ENCODE peak calls at places on chromosomes 5 and 9, in five cellular contexts. One of them, this sample, is unnamed.

GRCh38 chr9:5876026-5876425 is 14.7 kb upstream of the MLANA start:
- DNase-seq in body of pancreas: no peak
- DNase-seq in erythroblast: no peak
- DNase-seq in IMR-90: no peak
- DNase-seq in uterus: no peak
- DNase-seq in this sample: no peak

GRCh38 chr5:158951461-158951860 is 148.3 kb downstream of the EBF1 start:
- DNase-seq in erythroblast: no peak
- DNase-seq in uterus: no peak
- DNase-seq in IMR-90: no peak
- DNase-seq in body of pancreas: no peak
- DNase-seq in this sample: no peak

GRCh38 chr9:76595645-76596044 is 136.7 kb downstream of the GCNT1 start:
- DNase-seq in body of pancreas: no peak
- DNase-seq in erythroblast: no peak
- DNase-seq in IMR-90: no peak
- DNase-seq in uterus: no peak
- DNase-seq in this sample: no peak

GRCh38 chr9:105911104-105911911 is 217.0 kb downstream of the TMEM38B start:
- DNase-seq in IMR-90: no peak
- DNase-seq in body of pancreas: no peak
- DNase-seq in uterus: no peak
- DNase-seq in erythroblast: no peak
- DNase-seq in this sample: peak

GRCh38 chr5:178208540-178209227 is 4.4 kb downstream of the HNRNPAB start:
- DNase-seq in erythroblast: peak
- DNase-seq in IMR-90: no peak
- DNase-seq in uterus: no peak
- DNase-seq in body of pancreas: no peak
- DNase-seq in this sample: no peak

GRCh38 chr9:123923377-123923776 is 6.5 kb downstream of the DENND1A start:
- DNase-seq in uterus: no peak
- DNase-seq in IMR-90: no peak
- DNase-seq in body of pancreas: no peak
- DNase-seq in erythroblast: no peak
- DNase-seq in this sample: no peak

GRCh38 chr9:106419737-106420136 is 443.2 kb upstream of the ZNF462 start:
- DNase-seq in body of pancreas: no peak
- DNase-seq in erythroblast: no peak
- DNase-seq in uterus: no peak
- DNase-seq in IMR-90: no peak
- DNase-seq in this sample: no peak

GRCh38 chr5:175466700-175467318 is 11.6 kb upstream of the SFXN1 start:
- DNase-seq in erythroblast: no peak
- DNase-seq in uterus: peak
- DNase-seq in body of pancreas: no peak
- DNase-seq in IMR-90: no peak
- DNase-seq in this sample: no peak

GRCh38 chr9:77912895-77913693 is 118.5 kb downstream of the GNAQ start:
- DNase-seq in IMR-90: peak
- DNase-seq in uterus: no peak
- DNase-seq in body of pancreas: no peak
- DNase-seq in erythroblast: peak
- DNase-seq in this sample: no peak

GRCh38 chr5:157581870-157582269 is 6.3 kb upstream of the ADAM19 start:
- DNase-seq in erythroblast: no peak
- DNase-seq in body of pancreas: no peak
- DNase-seq in IMR-90: no peak
- DNase-seq in uterus: no peak
- DNase-seq in this sample: no peak

GRCh38 chr9:133489253-133490190 is 10.6 kb upstream of the SLC2A6 start:
- DNase-seq in body of pancreas: no peak
- DNase-seq in IMR-90: peak
- DNase-seq in erythroblast: no peak
- DNase-seq in uterus: no peak
- DNase-seq in this sample: no peak

GRCh38 chr5:36058776-36059175 is 7.9 kb downstream of the UGT3A2 start:
- DNase-seq in erythroblast: no peak
- DNase-seq in uterus: no peak
- DNase-seq in body of pancreas: no peak
- DNase-seq in IMR-90: no peak
- DNase-seq in this sample: no peak

GRCh38 chr9:110526426-110526825 is 53.1 kb downstream of the SVEP1 start:
- DNase-seq in erythroblast: no peak
- DNase-seq in uterus: no peak
- DNase-seq in body of pancreas: no peak
- DNase-seq in IMR-90: peak
- DNase-seq in this sample: no peak

GRCh38 chr9:28951945-28952344 is 1378.7 kb upstream of the C9orf72 start:
- DNase-seq in erythroblast: peak
- DNase-seq in IMR-90: no peak
- DNase-seq in uterus: no peak
- DNase-seq in body of pancreas: no peak
- DNase-seq in this sample: no peak

GRCh38 chr9:14561929-14562386 is 131.3 kb downstream of the ZDHHC21 start:
- DNase-seq in body of pancreas: no peak
- DNase-seq in uterus: no peak
- DNase-seq in erythroblast: no peak
- DNase-seq in IMR-90: no peak
- DNase-seq in this sample: no peak

GRCh38 chr9:135377431-135377830 is 102.2 kb upstream of the PPP1R26 start:
- DNase-seq in uterus: no peak
- DNase-seq in IMR-90: no peak
- DNase-seq in erythroblast: no peak
- DNase-seq in body of pancreas: no peak
- DNase-seq in this sample: no peak

GRCh38 chr5:68648944-68649874 is 433.7 kb downstream of the PIK3R1 start:
- DNase-seq in uterus: peak
- DNase-seq in body of pancreas: no peak
- DNase-seq in erythroblast: no peak
- DNase-seq in IMR-90: no peak
- DNase-seq in this sample: no peak

GRCh38 chr5:30209752-30210151 is 983.7 kb upstream of the CDH6 start:
- DNase-seq in erythroblast: no peak
- DNase-seq in IMR-90: no peak
- DNase-seq in body of pancreas: no peak
- DNase-seq in uterus: no peak
- DNase-seq in this sample: no peak

GRCh38 chr9:134591082-134591571 is 50.5 kb upstream of the COL5A1 start:
- DNase-seq in IMR-90: no peak
- DNase-seq in uterus: no peak
- DNase-seq in erythroblast: no peak
- DNase-seq in body of pancreas: no peak
- DNase-seq in this sample: no peak

GRCh38 chr9:784202-784601 is 57.3 kb upstream of the DMRT1 start:
- DNase-seq in uterus: no peak
- DNase-seq in body of pancreas: no peak
- DNase-seq in erythroblast: no peak
- DNase-seq in IMR-90: peak
- DNase-seq in this sample: no peak

GRCh38 chr5:149452665-149453617 is 73.8 kb upstream of the IL17B start:
- DNase-seq in uterus: peak
- DNase-seq in IMR-90: peak
- DNase-seq in body of pancreas: no peak
- DNase-seq in erythroblast: no peak
- DNase-seq in this sample: peak
- TF ChIP-seq POLR2A in uterus: peak
- TF ChIP-seq POLR2A in IMR-90: peak
- TF ChIP-seq POLR2A in body of pancreas: no peak
- TF ChIP-seq POLR2A in erythroblast: no peak
- TF ChIP-seq POLR2A in this sample: peak

GRCh38 chr9:95508968-95509850 is 7.6 kb downstream of the PTCH1 start:
- DNase-seq in uterus: peak
- DNase-seq in IMR-90: peak
- DNase-seq in body of pancreas: peak
- DNase-seq in erythroblast: peak
- DNase-seq in this sample: peak

GRCh38 chr9:95508242-95508967 is 8.4 kb downstream of the PTCH1 start:
- DNase-seq in erythroblast: peak
- DNase-seq in body of pancreas: peak
- DNase-seq in IMR-90: no peak
- DNase-seq in uterus: no peak
- DNase-seq in this sample: no peak

GRCh38 chr9:95506692-95507455 is 9.9 kb downstream of the PTCH1 start:
- DNase-seq in IMR-90: peak
- DNase-seq in uterus: peak
- DNase-seq in erythroblast: peak
- DNase-seq in body of pancreas: peak
- DNase-seq in this sample: peak

GRCh38 chr9:95506438-95506691 is 10.4 kb downstream of the PTCH1 start:
- DNase-seq in erythroblast: peak
- DNase-seq in uterus: peak
- DNase-seq in IMR-90: peak
- DNase-seq in body of pancreas: no peak
- DNase-seq in this sample: peak

GRCh38 chr9:95507456-95508241 is 9.1 kb downstream of the PTCH1 start:
- DNase-seq in IMR-90: peak
- DNase-seq in uterus: peak
- DNase-seq in erythroblast: peak
- DNase-seq in body of pancreas: peak
- DNase-seq in this sample: peak
- TF ChIP-seq POLR2A in IMR-90: no peak
- TF ChIP-seq POLR2A in uterus: no peak
- TF ChIP-seq POLR2A in erythroblast: no peak
- TF ChIP-seq POLR2A in body of pancreas: peak
- TF ChIP-seq POLR2A in this sample: peak

DNA sequence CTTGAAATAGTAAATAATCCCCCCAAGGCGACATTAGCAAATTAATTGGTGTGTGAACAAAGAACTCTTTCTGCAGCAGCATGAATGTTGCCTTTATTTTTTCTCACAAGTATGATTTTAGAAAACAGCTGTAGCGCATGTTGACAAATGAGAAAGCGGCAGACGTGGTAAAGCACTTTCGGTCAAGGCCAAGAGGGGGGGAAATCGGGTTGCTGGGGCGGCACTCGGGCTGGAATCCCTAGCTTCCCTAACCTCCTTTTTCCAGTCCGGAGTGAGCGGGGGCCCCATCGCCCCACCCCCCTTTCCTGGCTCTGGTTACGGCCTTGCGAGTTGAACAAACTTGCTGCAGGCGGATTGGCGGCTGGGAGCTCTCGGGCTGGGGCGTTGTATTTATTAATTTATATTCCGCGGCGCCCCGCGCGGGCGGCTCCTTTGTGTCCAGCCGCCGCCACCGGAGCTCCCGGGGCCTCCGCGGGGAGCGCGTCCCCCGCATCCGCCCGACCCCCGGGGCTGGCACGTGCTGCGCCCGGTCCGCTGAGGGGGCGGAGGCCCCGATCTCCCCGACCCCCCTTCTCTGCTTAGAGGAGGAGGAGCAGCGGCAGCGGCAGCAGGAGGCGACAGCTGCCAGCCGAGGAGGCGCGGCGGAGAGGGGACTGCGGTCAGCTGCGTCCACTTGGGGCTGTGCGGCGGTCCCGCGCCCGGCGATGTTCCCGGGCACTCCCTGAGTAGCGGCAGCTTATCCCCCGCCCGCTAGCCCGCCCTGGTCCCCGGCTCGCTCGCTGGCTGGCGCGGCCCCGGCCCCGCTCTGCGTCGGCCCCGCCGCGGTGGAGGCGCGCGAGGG is at the start of gene RHOBTB3:
- DNase-seq in uterus: peak
- DNase-seq in body of pancreas: peak
- DNase-seq in erythroblast: peak
- DNase-seq in IMR-90: peak
- DNase-seq in this sample: peak
- TF ChIP-seq POLR2A in uterus: peak
- TF ChIP-seq POLR2A in body of pancreas: peak
- TF ChIP-seq POLR2A in erythroblast: peak
- TF ChIP-seq POLR2A in IMR-90: peak
- TF ChIP-seq POLR2A in this sample: peak

DNA sequence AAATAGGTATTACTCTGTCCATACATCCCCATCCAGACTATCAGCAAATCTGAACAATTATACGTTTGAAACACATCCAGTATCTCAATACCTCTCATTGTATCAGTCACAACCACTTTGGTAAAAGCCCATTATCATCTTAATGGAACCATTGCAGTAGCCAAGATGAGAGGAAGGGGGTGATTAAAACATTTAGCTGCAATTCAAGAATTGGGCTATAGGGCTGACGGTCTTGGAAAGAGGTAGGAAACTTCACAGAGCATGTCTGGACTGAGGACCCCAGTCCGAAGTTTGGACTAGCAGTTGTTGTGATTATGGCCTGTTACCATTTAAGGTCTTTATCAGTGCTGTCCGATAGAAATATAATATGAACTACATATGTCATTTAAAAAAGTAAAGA is 8.6 kb downstream of the SLC12A2 start:
- DNase-seq in body of pancreas: no peak
- DNase-seq in erythroblast: no peak
- DNase-seq in uterus: no peak
- DNase-seq in IMR-90: no peak
- DNase-seq in this sample: no peak
- TF ChIP-seq POLR2A in body of pancreas: no peak
- TF ChIP-seq POLR2A in erythroblast: no peak
- TF ChIP-seq POLR2A in uterus: no peak
- TF ChIP-seq POLR2A in IMR-90: no peak
- TF ChIP-seq POLR2A in this sample: no peak

DNA sequence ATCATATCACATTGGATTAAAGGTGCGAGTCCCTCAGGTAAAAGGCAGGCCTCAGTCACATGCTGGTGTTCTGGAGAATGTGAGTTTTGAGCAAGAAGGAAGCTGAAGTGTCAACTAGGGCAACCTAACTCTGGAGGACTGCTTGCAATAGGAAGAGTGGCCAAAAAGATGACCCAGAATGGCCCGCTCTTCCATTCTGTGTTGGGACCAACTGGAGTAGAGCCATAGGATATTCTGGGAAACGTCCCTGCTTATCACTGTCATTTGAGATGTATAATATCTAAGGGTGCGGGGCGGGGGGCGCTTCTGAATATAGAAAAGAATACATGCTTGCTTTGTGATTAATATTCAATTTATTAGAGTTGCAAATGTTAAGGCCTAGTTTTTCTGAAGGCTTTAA is 7.1 kb upstream of the TRIM7 start:
- DNase-seq in erythroblast: no peak
- DNase-seq in IMR-90: no peak
- DNase-seq in body of pancreas: no peak
- DNase-seq in uterus: no peak
- DNase-seq in this sample: no peak
- TF ChIP-seq POLR2A in erythroblast: no peak
- TF ChIP-seq POLR2A in IMR-90: no peak
- TF ChIP-seq POLR2A in body of pancreas: no peak
- TF ChIP-seq POLR2A in uterus: no peak
- TF ChIP-seq POLR2A in this sample: no peak

DNA sequence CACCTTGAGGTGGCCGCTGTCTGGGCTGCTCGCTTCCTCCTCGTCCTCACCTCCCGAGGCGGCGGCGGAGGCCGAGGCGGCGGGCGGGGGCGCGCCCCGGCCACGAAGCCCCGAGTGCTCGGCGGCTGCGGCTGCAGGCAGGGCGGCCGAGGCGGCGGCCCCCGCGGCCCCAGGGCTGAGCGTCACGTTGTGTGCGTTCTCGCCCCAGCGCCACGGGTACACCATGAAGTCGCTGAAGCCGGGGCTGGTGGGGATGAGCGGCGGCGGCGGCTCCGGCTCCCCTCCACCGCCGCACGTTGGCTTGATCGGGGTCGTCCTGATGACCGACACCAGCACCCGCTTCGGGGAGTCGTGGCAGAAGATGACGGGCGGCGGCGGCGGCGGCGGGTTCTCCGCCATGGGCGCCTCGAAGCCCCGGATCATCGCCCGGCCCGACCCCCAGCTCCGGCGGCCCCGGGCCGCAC is 528 bp downstream of the ZNF367 start:
- DNase-seq in IMR-90: no peak
- DNase-seq in body of pancreas: no peak
- DNase-seq in erythroblast: no peak
- DNase-seq in uterus: no peak
- DNase-seq in this sample: peak
- TF ChIP-seq POLR2A in IMR-90: no peak
- TF ChIP-seq POLR2A in body of pancreas: no peak
- TF ChIP-seq POLR2A in erythroblast: no peak
- TF ChIP-seq POLR2A in uterus: no peak
- TF ChIP-seq POLR2A in this sample: no peak

GRCh38 chr9:37485389-37486255 is at the start of gene POLR1E:
- DNase-seq in uterus: peak
- DNase-seq in erythroblast: peak
- DNase-seq in body of pancreas: peak
- DNase-seq in IMR-90: peak
- DNase-seq in this sample: peak
- TF ChIP-seq POLR2A in uterus: peak
- TF ChIP-seq POLR2A in erythroblast: peak
- TF ChIP-seq POLR2A in body of pancreas: peak
- TF ChIP-seq POLR2A in IMR-90: peak
- TF ChIP-seq POLR2A in this sample: peak

This sample was measured in H54.